ENCODE peak calls at places on chromosome 10, in four cellular contexts. J is mammary epithelial cell, C is dorsolateral prefrontal cortex, N is esophagus muscularis mucosa. G is an unnamed sample.

GRCh38 chr10:27659786-27660185 is 85.8 kb downstream of the MKX start:
- DNase-seq in J (no peak), N (no peak), C (no peak), G (no peak)

GRCh38 chr10:44177610-44178009 is 207.3 kb downstream of the CXCL12 start:
- DNase-seq in N (peak), J (no peak), C (no peak), G (no peak)

GRCh38 chr10:132359305-132360040 is 27.5 kb downstream of the LRRC27 start:
- DNase-seq in N (no peak), C (peak), J (no peak), G (no peak)

GRCh38 chr10:24206926-24207701 is 1.8 kb upstream of the KIAA1217 start:
- DNase-seq in J (no peak), C (no peak), N (no peak), G (no peak)

GRCh38 chr10:132987671-132988571 is 45.6 kb upstream of the CFAP46 start:
- DNase-seq in C (peak), N (no peak), J (no peak), G (peak)

GRCh38 chr10:86661161-86662025 is 6.9 kb upstream of the LDB3 start:
- DNase-seq in J (peak), N (no peak), C (peak), G (peak)

GRCh38 chr10:104750306-104750705 is 109.2 kb downstream of the SORCS3 start:
- DNase-seq in J (no peak), N (no peak), C (no peak), G (no peak)

GRCh38 chr10:132876131-132876860 is 66.1 kb downstream of the CFAP46 start:
- DNase-seq in C (no peak), N (no peak), J (no peak), G (no peak)

GRCh38 chr10:107771066-107771465 is 606.6 kb upstream of the SORCS1 start:
- DNase-seq in J (no peak), N (no peak), C (no peak), G (no peak)

GRCh38 chr10:28800144-28800543 is 122.8 kb downstream of the BAMBI start:
- DNase-seq in J (no peak), C (no peak), N (no peak), G (no peak)

GRCh38 chr10:79984851-79985250 is 35.9 kb upstream of the SFTPD start:
- DNase-seq in J (peak), N (no peak), C (no peak), G (no peak)

GRCh38 chr10:59323036-59323459 is 39.3 kb downstream of the FAM13C start:
- DNase-seq in N (no peak), C (no peak), J (no peak), G (no peak)

GRCh38 chr10:71323407-71323806 is 4.3 kb downstream of the SLC29A3 start:
- DNase-seq in C (no peak), J (no peak), N (no peak), G (peak)

GRCh38 chr10:102796407-102797176 is 40.6 kb downstream of the CYP17A1 start:
- DNase-seq in C (peak), N (peak), J (no peak), G (peak)

GRCh38 chr10:103273026-103273425 is 3.9 kb upstream of the INA start:
- DNase-seq in C (no peak), J (peak), N (no peak), G (peak)

GRCh38 chr10:34341473-34341872 is 473.6 kb downstream of the PARD3 start:
- DNase-seq in C (no peak), N (no peak), J (no peak), G (peak)

GRCh38 chr10:78255214-78255613 is 221.6 kb downstream of the RPS24 start:
- DNase-seq in C (no peak), J (peak), N (no peak), G (no peak)

GRCh38 chr10:3129581-3130340 is 42.8 kb downstream of the PITRM1 start:
- DNase-seq in C (no peak), N (no peak), J (no peak), G (no peak)

GRCh38 chr10:60238408-60239100 is 151.1 kb downstream of the ANK3 start:
- DNase-seq in N (no peak), C (no peak), J (peak), G (peak)

GRCh38 chr10:117322258-117322657 is 53.0 kb downstream of the PDZD8 start:
- DNase-seq in J (no peak), C (no peak), N (no peak), G (no peak)

GRCh38 chr10:3418901-3419300 is 246.3 kb upstream of the PITRM1 start:
- DNase-seq in J (no peak), N (no peak), C (no peak), G (no peak)

GRCh38 chr10:122294006-122294405 is 22.9 kb downstream of the BTBD16 start:
- DNase-seq in N (no peak), C (no peak), J (peak), G (no peak)

GRCh38 chr10:90982406-90983008 is 61.6 kb upstream of the ANKRD1 start:
- DNase-seq in J (no peak), N (peak), C (no peak), G (no peak)

GRCh38 chr10:69419761-69420126 is 3.0 kb upstream of the TACR2 start:
- DNase-seq in J (no peak), N (no peak), C (no peak), G (no peak)

GRCh38 chr10:63489838-63490237 is 24.1 kb upstream of the JMJD1C start:
- DNase-seq in C (no peak), N (no peak), J (no peak), G (no peak)

GRCh38 chr10:100825325-100825875 is 80.0 kb downstream of the PAX2 start:
- DNase-seq in C (no peak), J (no peak), N (no peak), G (no peak)

GRCh38 chr10:4391683-4392082 is 434.3 kb upstream of the AKR1E2 start:
- DNase-seq in N (no peak), C (no peak), J (peak), G (peak)

GRCh38 chr10:17984056-17984455 is 32.3 kb downstream of the SLC39A12 start:
- DNase-seq in J (peak), N (no peak), C (no peak), G (peak)

GRCh38 chr10:93393231-93393630 is 88.9 kb downstream of the MYOF start:
- DNase-seq in C (no peak), N (peak), J (no peak), G (no peak)

GRCh38 chr10:78148564-78148963 is 114.9 kb downstream of the RPS24 start:
- DNase-seq in N (no peak), J (no peak), C (no peak), G (no peak)

GRCh38 chr10:32454148-32454547 is 8.2 kb downstream of the CCDC7 start:
- DNase-seq in C (no peak), N (no peak), J (peak), G (no peak)

GRCh38 chr10:60024506-60024905 is 118.2 kb upstream of the CCDC6 start:
- DNase-seq in C (no peak), J (no peak), N (no peak), G (no peak)

GRCh38 chr10:5416981-5417380 is 4.6 kb downstream of the NET1 start:
- DNase-seq in C (no peak), J (no peak), N (peak), G (no peak)

GRCh38 chr10:107913317-107914294 is 749.1 kb upstream of the SORCS1 start:
- DNase-seq in C (no peak), J (no peak), N (no peak), G (no peak)

GRCh38 chr10:117486606-117487005 is 55.9 kb upstream of the EMX2 start:
- DNase-seq in C (no peak), N (no peak), J (no peak), G (no peak)

GRCh38 chr10:112706580-112706979 is 243.5 kb upstream of the TCF7L2 start:
- DNase-seq in J (no peak), C (no peak), N (no peak), G (no peak)

GRCh38 chr10:21364196-21365114 is 161.0 kb downstream of the SKIDA1 start:
- DNase-seq in C (no peak), N (no peak), J (peak), G (peak)
- H3K4me3 ChIP-seq in C (no peak), N (no peak), J (no peak), G (no peak)

GRCh38 chr10:124657806-124658205 is 86.4 kb downstream of the FAM53B start:
- DNase-seq in J (no peak), C (no peak), N (no peak), G (no peak)
- TF ChIP-seq CTCF in J (no peak), C (no peak), N (no peak), G (no peak)

GRCh38 chr10:11824825-11825224 is 1.7 kb downstream of the PROSER2 start:
- DNase-seq in N (no peak), J (no peak), C (no peak), G (peak)

GRCh38 chr10:11822809-11823121 is 391 bp upstream of the PROSER2 start:
- DNase-seq in J (no peak), N (no peak), C (no peak), G (no peak)

GRCh38 chr10:11823122-11823988 is at the start of gene PROSER2:
- DNase-seq in N (no peak), C (no peak), J (peak), G (peak)

GRCh38 chr10:11824376-11824775 is 1.2 kb downstream of the PROSER2 start:
- DNase-seq in N (no peak), J (peak), C (no peak), G (peak)

GRCh38 chr10:11823989-11824346 is 812 bp downstream of the PROSER2 start:
- DNase-seq in N (no peak), C (no peak), J (peak), G (peak)
- H3K4me3 ChIP-seq in N (peak), C (peak), J (peak), G (peak)

GRCh38 chr10:84613336-84614021 is 285.1 kb downstream of the CCSER2 start:
- DNase-seq in N (no peak), C (no peak), J (peak), G (peak)
- TF ChIP-seq CTCF in N (no peak), C (peak), J (peak), G (no peak)

DNA sequence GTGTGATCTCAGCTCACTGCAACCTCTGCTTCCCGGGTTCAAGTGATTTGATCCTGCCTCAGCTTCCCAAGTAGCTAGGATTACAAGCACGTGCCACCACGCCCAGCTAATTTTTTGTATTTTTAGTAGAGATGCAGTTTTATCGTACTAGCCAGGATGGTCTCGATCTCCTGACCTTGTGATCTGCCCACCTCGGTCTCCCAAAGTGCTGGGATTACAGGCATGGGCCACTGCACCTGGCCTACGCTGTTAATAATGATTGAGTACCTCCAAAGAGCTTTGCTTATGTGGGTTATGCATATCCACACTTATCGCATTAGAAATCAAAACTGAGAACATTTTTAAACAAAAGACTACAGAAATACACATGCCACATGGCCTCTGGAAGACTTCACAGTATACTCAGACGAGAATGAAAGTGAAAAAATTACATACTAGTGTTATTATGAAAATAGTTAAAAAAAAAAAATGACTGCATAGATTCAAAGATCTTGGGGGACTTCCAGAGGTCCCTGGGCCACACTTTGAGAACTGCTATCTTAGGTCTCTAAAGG is 25.4 kb downstream of the RPP38 start:
- DNase-seq in J (no peak), C (no peak), N (no peak), G (no peak)
- H3K4me3 ChIP-seq in J (no peak), C (no peak), N (no peak), G (no peak)